ENCODE peak calls at places on chromosome 9, in four cellular contexts. M is lung, Q is A673, Z is cardiac muscle cell. W is an unnamed sample.

GRCh38 chr9:110089681-110090370 is 118.1 kb downstream of the C9orf152 start:
- DNase-seq in M (no peak), Q (no peak), Z (no peak), W (no peak)

GRCh38 chr9:124399323-124399962 is 15.8 kb downstream of the PSMB7 start:
- DNase-seq in M (no peak), Q (no peak), Z (no peak), W (no peak)

GRCh38 chr9:91734371-91734981 is 215.6 kb downstream of the ROR2 start:
- DNase-seq in M (peak), Q (peak), Z (peak), W (peak)

GRCh38 chr9:94772654-94773303 is 46.3 kb downstream of the AOPEP start:
- DNase-seq in M (no peak), Q (no peak), Z (no peak), W (no peak)

GRCh38 chr9:98031935-98032334 is 24.6 kb upstream of the NANS start:
- DNase-seq in M (no peak), Q (no peak), Z (no peak), W (no peak)

GRCh38 chr9:99249619-99250018 is 27.5 kb downstream of the SEC61B start:
- DNase-seq in M (no peak), Q (no peak), Z (no peak), W (no peak)

GRCh38 chr9:122820490-122820845 is 7.9 kb downstream of the PDCL start:
- DNase-seq in M (no peak), Q (no peak), Z (no peak), W (no peak)

GRCh38 chr9:14315754-14316573 is 2.0 kb upstream of the NFIB start:
- DNase-seq in M (peak), Q (no peak), Z (peak), W (peak)

GRCh38 chr9:79134654-79135053 is 437.1 kb upstream of the TLE4 start:
- DNase-seq in M (no peak), Q (peak), Z (peak), W (no peak)

GRCh38 chr9:97904725-97905124 is 17.6 kb downstream of the TRMO start:
- DNase-seq in M (no peak), Q (no peak), Z (no peak), W (no peak)

GRCh38 chr9:124357591-124358361 is 57.5 kb downstream of the PSMB7 start:
- DNase-seq in M (no peak), Q (no peak), Z (no peak), W (peak)

GRCh38 chr9:91729558-91729842 is 220.5 kb downstream of the ROR2 start:
- DNase-seq in M (no peak), Q (no peak), Z (no peak), W (no peak)

GRCh38 chr9:105053209-105053652 is 125.3 kb upstream of the ABCA1 start:
- DNase-seq in M (peak), Q (no peak), Z (no peak), W (peak)

GRCh38 chr9:119092125-119092524 is 277.1 kb downstream of the BRINP1 start:
- DNase-seq in M (no peak), Q (no peak), Z (no peak), W (no peak)

GRCh38 chr9:89943728-89944127 is 338.9 kb downstream of the GADD45G start:
- DNase-seq in M (no peak), Q (no peak), Z (no peak), W (no peak)

GRCh38 chr9:89668216-89668867 is 63.5 kb downstream of the GADD45G start:
- DNase-seq in M (no peak), Q (no peak), Z (no peak), W (no peak)

GRCh38 chr9:137982132-137982666 is 104.6 kb downstream of the CACNA1B start:
- DNase-seq in M (no peak), Q (no peak), Z (no peak), W (no peak)

GRCh38 chr9:36450110-36450732 is 50.2 kb upstream of the RNF38 start:
- DNase-seq in M (no peak), Q (peak), Z (peak), W (no peak)

GRCh38 chr9:129313331-129313955 is 135.4 kb upstream of the IER5L start:
- DNase-seq in M (no peak), Q (no peak), Z (no peak), W (no peak)

GRCh38 chr9:15513335-15513734 is 2.6 kb upstream of the PSIP1 start:
- DNase-seq in M (no peak), Q (peak), Z (no peak), W (no peak)
- TF ChIP-seq CTCF in M (no peak), Q (peak), Z (peak), W (peak)

GRCh38 chr9:34991833-34992375 is 2.4 kb downstream of the DNAJB5 start:
- DNase-seq in M (no peak), Q (no peak), Z (peak), W (peak)
- TF ChIP-seq CTCF in M (no peak), Q (no peak), Z (no peak), W (peak)

DNA sequence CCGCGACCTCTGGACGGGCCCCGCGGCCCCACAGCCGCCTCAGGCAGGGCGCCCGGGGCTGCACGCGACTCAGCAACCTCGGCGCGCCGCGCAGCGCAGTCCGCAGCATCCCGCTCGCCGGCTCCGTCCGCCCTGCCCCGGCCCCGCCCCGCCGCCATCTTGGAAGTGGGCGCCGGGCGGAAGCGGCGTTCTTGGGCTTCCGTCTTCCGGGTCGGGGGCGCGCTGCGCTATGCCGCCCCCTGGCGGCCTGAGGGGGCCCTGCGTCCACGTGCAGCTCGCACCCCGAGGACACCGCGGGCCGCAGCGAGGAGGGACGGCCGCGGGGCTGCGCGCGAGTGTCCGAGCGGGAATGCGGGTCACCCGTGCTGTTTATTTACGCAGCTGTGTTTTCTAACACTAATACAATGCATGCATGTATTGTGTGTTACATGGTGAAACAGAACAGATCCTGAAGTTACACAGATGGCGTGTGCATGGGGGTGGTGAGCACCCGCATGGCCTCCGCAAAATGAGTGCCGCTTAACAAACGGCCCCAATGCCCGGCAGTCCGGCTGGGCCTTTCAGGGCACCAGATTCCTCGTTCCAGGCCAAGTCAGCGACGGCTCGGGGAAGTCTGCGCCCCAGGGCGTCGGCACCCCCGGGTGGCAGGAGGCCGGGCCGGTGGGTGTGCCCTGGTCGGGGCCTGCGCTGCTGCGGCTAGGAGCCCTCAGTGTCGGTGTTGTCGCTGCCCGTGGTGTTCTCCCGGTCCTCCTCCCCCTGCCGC is at the start of gene DNLZ:
- DNase-seq in M (peak), Q (peak), Z (peak), W (peak)
- TF ChIP-seq CTCF in M (peak), Q (peak), Z (peak), W (peak)

GRCh38 chr9:113452206-113452605 is 11.3 kb upstream of the RGS3 start:
- DNase-seq in M (no peak), Q (no peak), Z (no peak), W (no peak)

GRCh38 chr9:113444736-113445135 is 18.8 kb upstream of the RGS3 start:
- DNase-seq in M (no peak), Q (no peak), Z (no peak), W (no peak)

GRCh38 chr9:113446323-113446740 is 17.2 kb upstream of the RGS3 start:
- DNase-seq in M (no peak), Q (peak), Z (peak), W (peak)
- TF ChIP-seq CTCF in M (peak), Q (peak), Z (peak), W (peak)

DNA sequence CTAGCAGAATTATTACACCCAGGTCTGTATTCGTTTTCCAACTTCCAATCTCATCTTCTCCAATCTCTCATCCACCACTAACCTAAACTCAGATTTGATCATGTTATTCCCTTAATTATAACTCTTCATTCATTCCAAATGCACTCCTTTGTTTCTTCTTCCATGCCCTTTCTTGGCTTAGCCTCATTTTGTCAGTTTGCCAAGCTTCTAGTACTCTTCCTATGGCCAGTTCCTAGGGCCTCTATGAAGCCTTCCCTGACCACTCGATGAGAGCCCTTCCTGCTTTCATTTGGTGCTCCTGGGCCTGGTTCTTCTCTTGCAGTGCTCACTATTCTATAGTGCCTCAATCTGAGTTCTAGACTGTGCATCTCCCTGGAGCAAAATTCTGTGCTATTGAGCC is 5.8 kb downstream of the FAM219A start:
- DNase-seq in M (no peak), Q (no peak), Z (no peak), W (no peak)
- TF ChIP-seq CTCF in M (no peak), Q (no peak), Z (no peak), W (no peak)

DNA sequence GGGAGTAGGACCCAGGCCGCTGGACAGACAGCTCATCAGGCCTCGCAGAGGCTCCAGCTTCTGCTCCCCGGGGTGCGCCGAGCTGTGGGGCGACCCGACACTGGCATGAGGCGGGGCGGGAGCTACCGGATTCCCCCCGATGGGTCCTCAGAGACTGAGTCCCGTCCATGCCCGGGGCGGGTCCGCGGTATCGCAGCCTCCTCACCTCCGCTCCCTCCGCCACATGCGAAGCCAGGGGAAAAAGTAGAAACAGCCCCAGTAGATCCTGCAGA is 2.6 kb upstream of the CCL27 start:
- DNase-seq in M (no peak), Q (no peak), Z (no peak), W (no peak)
- TF ChIP-seq CTCF in M (no peak), Q (no peak), Z (no peak), W (no peak)

GRCh38 chr9:22986556-22986955 is 539.9 kb downstream of the DMRTA1 start:
- DNase-seq in M (no peak), Q (no peak), Z (no peak), W (no peak)
- TF ChIP-seq CTCF in M (no peak), Q (no peak), Z (no peak), W (no peak)

DNA sequence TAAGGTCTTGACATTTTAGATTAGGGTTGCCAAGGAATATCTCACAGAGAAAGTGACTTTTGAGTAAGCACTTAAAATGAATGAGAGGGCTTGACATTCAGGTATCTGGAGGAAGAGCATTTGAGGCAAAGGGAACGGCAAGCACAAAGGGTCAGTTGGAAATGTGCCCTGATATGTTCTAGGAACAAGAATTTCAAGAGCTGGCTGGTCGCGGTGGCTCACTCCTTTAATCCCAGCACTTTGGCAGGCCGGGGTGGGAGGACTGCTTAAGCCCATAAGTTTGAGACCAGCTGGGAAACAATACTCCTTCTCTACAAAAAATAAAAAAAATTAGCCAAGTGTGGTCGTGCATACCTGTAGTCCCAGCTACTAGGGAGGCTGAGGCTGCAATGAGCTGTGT is 16.5 kb downstream of the KIAA1958 start:
- DNase-seq in M (peak), Q (no peak), Z (no peak), W (no peak)
- TF ChIP-seq CTCF in M (no peak), Q (no peak), Z (no peak), W (no peak)